ENCODE peak calls at places on chromosomes 11 and 22, in four cellular contexts. K is coronary artery, M is transverse colon, H is T-helper 1 cell. E is an unnamed sample.

GRCh38 chr11:117146521-117146920 is 2.4 kb downstream of the PAFAH1B2 start:
- DNase-seq in K (no peak), M (no peak), H (no peak), E (no peak)

GRCh38 chr22:28279888-28280287 is 360.8 kb upstream of the PITPNB start:
- DNase-seq in K (no peak), M (no peak), H (no peak), E (no peak)

GRCh38 chr22:50506611-50507420 is 686 bp downstream of the LMF2 start:
- DNase-seq in K (peak), M (no peak), H (no peak), E (peak)

GRCh38 chr22:25403284-25403606 is 161.2 kb upstream of the GRK3 start:
- DNase-seq in K (no peak), M (no peak), H (no peak), E (no peak)

GRCh38 chr11:19962795-19963163 is 197.5 kb downstream of the DBX1 start:
- DNase-seq in K (peak), M (no peak), H (no peak), E (no peak)

GRCh38 chr11:110470716-110471115 is 41.0 kb downstream of the FDX1 start:
- DNase-seq in K (no peak), M (no peak), H (no peak), E (no peak)

GRCh38 chr22:36329217-36330078 is 58.3 kb downstream of the MYH9 start:
- DNase-seq in K (peak), M (peak), H (no peak), E (peak)

GRCh38 chr22:24433868-24434471 is 6.6 kb downstream of the ADORA2A start:
- DNase-seq in K (no peak), M (peak), H (no peak), E (peak)

GRCh38 chr11:130037058-130037457 is 32.6 kb upstream of the APLP2 start:
- DNase-seq in K (no peak), M (peak), H (no peak), E (no peak)

GRCh38 chr22:30947821-30948454 is 20.6 kb downstream of the MORC2 start:
- DNase-seq in K (no peak), M (no peak), H (no peak), E (no peak)

GRCh38 chr22:41699264-41700104 is at the start of gene MEI1:
- DNase-seq in K (no peak), M (peak), H (peak), E (peak)

GRCh38 chr22:44646668-44647067 is 55.3 kb upstream of the PRR5 start:
- DNase-seq in K (no peak), M (no peak), H (no peak), E (no peak)

GRCh38 chr22:48753381-48753730 is 1074.3 kb downstream of the BRD1 start:
- DNase-seq in K (no peak), M (no peak), H (no peak), E (no peak)

GRCh38 chr22:31611065-31611760 is 50.8 kb downstream of the PISD start:
- DNase-seq in K (no peak), M (no peak), H (no peak), E (no peak)

GRCh38 chr22:25085156-25085555 is 114.5 kb upstream of the CRYBB3 start:
- DNase-seq in K (no peak), M (no peak), H (no peak), E (no peak)

GRCh38 chr22:46113910-46114517 is 36.3 kb upstream of the PPARA start:
- DNase-seq in K (no peak), M (no peak), H (no peak), E (peak)

GRCh38 chr11:113796663-113797259 is 17.2 kb downstream of the CLDN25 start:
- DNase-seq in K (no peak), M (no peak), H (no peak), E (peak)

GRCh38 chr11:76248210-76248609 is 41.9 kb upstream of the WNT11 start:
- DNase-seq in K (no peak), M (no peak), H (no peak), E (no peak)

GRCh38 chr22:46534177-46534776 is 3.1 kb downstream of the CELSR1 start:
- DNase-seq in K (no peak), M (no peak), H (no peak), E (no peak)

GRCh38 chr11:13016415-13016814 is 7.3 kb downstream of the RASSF10 start:
- DNase-seq in K (no peak), M (peak), H (no peak), E (no peak)

GRCh38 chr11:83648610-83649467 is 362.7 kb upstream of the CCDC90B start:
- DNase-seq in K (no peak), M (no peak), H (no peak), E (no peak)

GRCh38 chr22:49006207-49007012 is 821.3 kb downstream of the BRD1 start:
- DNase-seq in K (no peak), M (no peak), H (no peak), E (no peak)

GRCh38 chr11:17683378-17684161 is 35.8 kb upstream of the MYOD1 start:
- DNase-seq in K (no peak), M (no peak), H (no peak), E (no peak)

GRCh38 chr11:133928628-133929059 is 28.1 kb downstream of the IGSF9B start:
- DNase-seq in K (no peak), M (no peak), H (no peak), E (no peak)

GRCh38 chr11:12995211-12995610 is 13.9 kb upstream of the RASSF10 start:
- DNase-seq in K (no peak), M (no peak), H (no peak), E (no peak)

GRCh38 chr11:61947486-61948210 is 2.5 kb upstream of the BEST1 start:
- DNase-seq in K (peak), M (peak), H (no peak), E (peak)

GRCh38 chr11:47216141-47216798 is 1.5 kb downstream of the DDB2 start:
- DNase-seq in K (peak), M (peak), H (no peak), E (peak)

GRCh38 chr22:50504245-50505211 is 3.0 kb downstream of the LMF2 start:
- DNase-seq in K (no peak), M (no peak), H (no peak), E (peak)

GRCh38 chr11:65420506-65421203 is 1.9 kb upstream of the NEAT1 start:
- DNase-seq in K (no peak), M (peak), H (no peak), E (peak)

GRCh38 chr11:125429174-125429707 is 66.8 kb downstream of the FEZ1 start:
- DNase-seq in K (no peak), M (peak), H (no peak), E (peak)